ENCODE peak calls at places on chromosome 3, in five cellular contexts. U, K, Y, W and B are unnamed samples. For H3F3A and H3K36me3, the result is how much of the 10 kb centered on the place peaks cover.

GRCh38 chr3:88132894-88133293 is 16.9 kb upstream of the C3orf38 start:
- DNase-seq in W (no peak), K (no peak), Y (no peak), U (no peak), B (no peak)

GRCh38 chr3:142273501-142273900 is 48.1 kb upstream of the GK5 start:
- DNase-seq in Y (no peak), U (no peak), K (no peak), W (peak), B (no peak)

GRCh38 chr3:32780071-32780734 is 37.6 kb upstream of the TRIM71 start:
- DNase-seq in U (peak), K (no peak), Y (no peak), W (peak), B (no peak)

GRCh38 chr3:122555275-122556071 is 8.6 kb downstream of the PARP9 start:
- DNase-seq in U (no peak), K (no peak), W (no peak), Y (peak), B (no peak)

GRCh38 chr3:125150525-125151436 is 61.8 kb downstream of the SLC12A8 start:
- DNase-seq in Y (peak), W (peak), U (peak), K (peak), B (no peak)

GRCh38 chr3:72380193-72380592 is 468.1 kb downstream of the SHQ1 start:
- DNase-seq in K (no peak), W (peak), U (no peak), Y (peak), B (no peak)

GRCh38 chr3:48596157-48596556 is 1.0 kb upstream of the COL7A1 start:
- DNase-seq in Y (no peak), K (no peak), U (no peak), W (no peak), B (no peak)

GRCh38 chr3:111336511-111336910 is 205.5 kb upstream of the CD96 start:
- DNase-seq in K (no peak), W (no peak), U (no peak), Y (peak), B (no peak)

GRCh38 chr3:197901626-197902025 is 48.4 kb upstream of the RPL35A start:
- DNase-seq in Y (no peak), U (no peak), K (no peak), W (no peak), B (peak)

GRCh38 chr3:78670087-78670486 is 1097.7 kb downstream of the ROBO1 start:
- DNase-seq in W (no peak), K (no peak), U (no peak), Y (no peak), B (no peak)

GRCh38 chr3:101780661-101781060 is 1.6 kb downstream of the NXPE3 start:
- DNase-seq in W (peak), Y (peak), U (peak), K (peak), B (no peak)

GRCh38 chr3:134423153-134423552 is 48.9 kb upstream of the AMOTL2 start:
- DNase-seq in U (peak), Y (peak), K (no peak), W (peak), B (no peak)

GRCh38 chr3:58529516-58530353 is 7.3 kb downstream of the ACOX2 start:
- DNase-seq in Y (peak), K (no peak), W (peak), U (peak), B (no peak)

GRCh38 chr3:46929324-46929723 is 47.2 kb downstream of the CCDC12 start:
- DNase-seq in Y (no peak), K (no peak), W (no peak), U (no peak), B (no peak)

GRCh38 chr3:25552251-25552650 is 112.5 kb downstream of the TOP2B start:
- DNase-seq in Y (no peak), W (no peak), K (no peak), U (no peak), B (no peak)

GRCh38 chr3:16012086-16012485 is 162.4 kb upstream of the GALNT15 start:
- DNase-seq in U (no peak), W (no peak), Y (peak), K (no peak), B (no peak)

GRCh38 chr3:122085666-122086065 is 30.5 kb downstream of the CD86 start:
- DNase-seq in K (no peak), U (no peak), Y (peak), W (no peak), B (no peak)

GRCh38 chr3:46359748-46360509 is 6.0 kb downstream of the CCR2 start:
- DNase-seq in Y (peak), U (no peak), K (no peak), W (peak), B (no peak)

GRCh38 chr3:5756443-5756842 is 568.9 kb downstream of the EDEM1 start:
- DNase-seq in U (no peak), W (no peak), K (no peak), Y (no peak), B (no peak)

GRCh38 chr3:58998476-58999117 is 51.2 kb downstream of the CFAP20DC start:
- DNase-seq in U (no peak), W (no peak), Y (peak), K (no peak), B (peak)

GRCh38 chr3:15172806-15173205 is 33.2 kb upstream of the CAPN7 start:
- DNase-seq in U (no peak), Y (no peak), K (no peak), W (no peak), B (no peak)

GRCh38 chr3:107394502-107394901 is 17.3 kb downstream of the CCDC54 start:
- DNase-seq in Y (no peak), W (no peak), K (no peak), U (peak), B (peak)

GRCh38 chr3:105700575-105700974 is 168.2 kb downstream of the CBLB start:
- DNase-seq in W (no peak), K (no peak), U (no peak), Y (peak), B (no peak)

GRCh38 chr3:53109190-53109589 is 21.0 kb downstream of the RFT1 start:
- DNase-seq in U (no peak), Y (peak), W (no peak), K (peak), B (peak)

GRCh38 chr3:159534496-159534895 is 454.1 kb upstream of the IL12A start:
- DNase-seq in Y (no peak), U (no peak), W (no peak), K (no peak), B (no peak)

GRCh38 chr3:2218375-2218774 is 119.7 kb downstream of the CNTN4 start:
- DNase-seq in K (no peak), U (no peak), Y (no peak), W (no peak), B (no peak)

GRCh38 chr3:168416446-168416845 is 320.7 kb upstream of the GOLIM4 start:
- DNase-seq in W (no peak), U (no peak), K (no peak), Y (no peak), B (no peak)

GRCh38 chr3:100871307-100871706 is 121.9 kb downstream of the ABI3BP start:
- DNase-seq in U (no peak), W (no peak), K (no peak), Y (no peak), B (no peak)

GRCh38 chr3:169668957-169669681 is 5.6 kb upstream of the MECOM start:
- DNase-seq in K (peak), U (peak), W (peak), Y (peak), B (peak)
- TF ChIP-seq EZH2 in K (no peak), U (no peak), W (peak), Y (peak), B (no peak)

DNA sequence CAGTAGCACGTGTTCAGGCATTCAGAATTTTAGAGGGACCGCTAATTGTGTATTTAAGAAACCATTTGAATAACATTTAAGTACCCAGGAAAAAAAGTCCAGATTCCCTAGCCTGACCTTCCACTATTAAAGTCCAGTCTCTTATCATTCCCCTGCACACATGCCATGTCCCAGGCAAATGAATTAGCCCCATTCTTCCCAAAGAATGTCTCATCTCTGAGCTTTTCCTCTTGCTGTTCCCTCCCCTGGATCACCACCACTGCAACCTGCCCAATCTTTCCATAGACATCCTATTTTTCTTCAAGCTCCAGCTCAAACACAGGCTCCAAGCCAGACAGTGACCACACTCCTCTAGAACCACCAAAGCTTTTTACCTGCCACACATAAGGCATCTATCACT is 25.9 kb downstream of the PLD1 start:
- DNase-seq in Y (no peak), K (no peak), W (no peak), U (no peak), B (no peak)
- H3F3A ChIP-seq in Y (under half), K (under half), W (under half), U (under half), B (under half)

DNA sequence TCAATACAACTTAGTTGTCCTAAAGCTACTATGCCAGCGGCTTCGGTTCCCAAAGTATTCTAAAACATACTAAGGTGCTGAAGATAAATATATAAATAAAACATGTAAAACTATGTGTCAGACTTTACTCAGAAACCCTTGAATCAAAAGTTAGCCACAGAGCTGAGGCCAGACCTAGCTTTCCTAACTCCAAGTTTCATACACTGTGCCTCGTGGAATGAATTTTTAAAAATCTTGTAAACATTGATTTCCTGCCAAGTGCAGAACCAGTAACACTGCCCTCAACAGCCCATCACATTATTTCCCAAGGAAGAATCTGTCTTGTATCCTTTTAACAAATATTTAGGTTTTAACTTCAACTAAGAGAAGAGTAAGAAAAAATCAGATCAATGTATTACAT is 36.4 kb downstream of the TAMM41 start:
- DNase-seq in W (no peak), Y (peak), K (no peak), U (no peak), B (no peak)
- H3K36me3 ChIP-seq in W (under half), Y (under half), K (under half), U (under half), B (under half)

GRCh38 chr3:147380271-147380995 is 25.9 kb downstream of the ZIC4 start:
- DNase-seq in W (peak), K (no peak), U (peak), Y (no peak), B (no peak)
- TF ChIP-seq EZH2 in W (no peak), K (no peak), U (peak), Y (no peak), B (no peak)

GRCh38 chr3:188097786-188098185 is 56.2 kb upstream of the LPP start:
- DNase-seq in K (no peak), W (no peak), U (no peak), Y (no peak), B (no peak)
- H3F3A ChIP-seq in K (under half), W (under half), U (under half), Y (under half), B (under half)

GRCh38 chr3:14140668-14141067 is 15.8 kb downstream of the TMEM43 start:
- DNase-seq in Y (no peak), W (no peak), K (no peak), U (no peak), B (no peak)
- H3K36me3 ChIP-seq in Y (under half), W (under half), K (under half), U (under half), B (under half)

GRCh38 chr3:11719406-11720219 is 75.9 kb upstream of the VGLL4 start:
- DNase-seq in K (peak), Y (peak), U (peak), W (peak), B (peak)
- TF ChIP-seq EZH2 in K (no peak), Y (no peak), U (no peak), W (no peak), B (no peak)